ENCODE peak calls at places on chromosome 9, in four cellular contexts. One of them, this sample, is unnamed. For H3K4me1, the result is how much of the 10 kb centered on the place peaks cover.

GRCh38 chr9:28774433-28775029 is 1201.2 kb upstream of the C9orf72 start:
- DNase-seq in body of pancreas: no peak
- DNase-seq in uterus: no peak
- DNase-seq in sigmoid colon: no peak
- DNase-seq in this sample: no peak

GRCh38 chr9:91423785-91424402 is at the start of gene NFIL3:
- DNase-seq in body of pancreas: peak
- DNase-seq in uterus: peak
- DNase-seq in sigmoid colon: peak
- DNase-seq in this sample: no peak

GRCh38 chr9:31103836-31104235 is 1280.6 kb upstream of the ACO1 start:
- DNase-seq in body of pancreas: no peak
- DNase-seq in uterus: no peak
- DNase-seq in sigmoid colon: no peak
- DNase-seq in this sample: no peak

GRCh38 chr9:122179054-122179689 is 19.5 kb downstream of the MORN5 start:
- DNase-seq in body of pancreas: no peak
- DNase-seq in uterus: no peak
- DNase-seq in sigmoid colon: no peak
- DNase-seq in this sample: no peak

GRCh38 chr9:79695531-79696218 is 123.9 kb downstream of the TLE4 start:
- DNase-seq in body of pancreas: no peak
- DNase-seq in uterus: no peak
- DNase-seq in sigmoid colon: no peak
- DNase-seq in this sample: no peak

GRCh38 chr9:107294756-107295155 is 11.7 kb downstream of the RAD23B start:
- DNase-seq in body of pancreas: no peak
- DNase-seq in uterus: no peak
- DNase-seq in sigmoid colon: no peak
- DNase-seq in this sample: no peak

GRCh38 chr9:89825648-89826047 is 220.8 kb downstream of the GADD45G start:
- DNase-seq in body of pancreas: no peak
- DNase-seq in uterus: no peak
- DNase-seq in sigmoid colon: no peak
- DNase-seq in this sample: no peak

GRCh38 chr9:129483467-129484324 is 137.2 kb downstream of the C9orf50 start:
- DNase-seq in body of pancreas: peak
- DNase-seq in uterus: peak
- DNase-seq in sigmoid colon: peak
- DNase-seq in this sample: no peak

GRCh38 chr9:90905079-90905478 is 103.5 kb downstream of the SYK start:
- DNase-seq in body of pancreas: peak
- DNase-seq in uterus: no peak
- DNase-seq in sigmoid colon: no peak
- DNase-seq in this sample: no peak

GRCh38 chr9:4237748-4238511 is 61.9 kb downstream of the GLIS3 start:
- DNase-seq in body of pancreas: no peak
- DNase-seq in uterus: no peak
- DNase-seq in sigmoid colon: no peak
- DNase-seq in this sample: no peak

GRCh38 chr9:111559000-111559610 is 34.1 kb downstream of the ZNF483 start:
- DNase-seq in body of pancreas: no peak
- DNase-seq in uterus: no peak
- DNase-seq in sigmoid colon: no peak
- DNase-seq in this sample: no peak

GRCh38 chr9:95250462-95251058 is 66.9 kb downstream of the FANCC start:
- DNase-seq in body of pancreas: no peak
- DNase-seq in uterus: no peak
- DNase-seq in sigmoid colon: no peak
- DNase-seq in this sample: no peak

GRCh38 chr9:38263534-38263933 is 129.0 kb upstream of the ALDH1B1 start:
- DNase-seq in body of pancreas: no peak
- DNase-seq in uterus: no peak
- DNase-seq in sigmoid colon: no peak
- DNase-seq in this sample: no peak

GRCh38 chr9:109331353-109331752 is 10.5 kb upstream of the EPB41L4B start:
- DNase-seq in body of pancreas: peak
- DNase-seq in uterus: no peak
- DNase-seq in sigmoid colon: no peak
- DNase-seq in this sample: no peak

GRCh38 chr9:129442791-129443511 is 177.9 kb downstream of the C9orf50 start:
- DNase-seq in body of pancreas: peak
- DNase-seq in uterus: no peak
- DNase-seq in sigmoid colon: no peak
- DNase-seq in this sample: no peak

GRCh38 chr9:5870691-5871090 is 20.0 kb upstream of the MLANA start:
- DNase-seq in body of pancreas: peak
- DNase-seq in uterus: no peak
- DNase-seq in sigmoid colon: no peak
- DNase-seq in this sample: no peak

GRCh38 chr9:5513966-5514365 is 3.6 kb downstream of the PDCD1LG2 start:
- DNase-seq in body of pancreas: no peak
- DNase-seq in uterus: no peak
- DNase-seq in sigmoid colon: no peak
- DNase-seq in this sample: no peak

GRCh38 chr9:98191615-98192502 is 578 bp downstream of the CORO2A start:
- DNase-seq in body of pancreas: peak
- DNase-seq in uterus: no peak
- DNase-seq in sigmoid colon: no peak
- DNase-seq in this sample: no peak

GRCh38 chr9:72978724-72979123 is 25.9 kb upstream of the ALDH1A1 start:
- DNase-seq in body of pancreas: no peak
- DNase-seq in uterus: no peak
- DNase-seq in sigmoid colon: no peak
- DNase-seq in this sample: no peak

GRCh38 chr9:94687451-94687850 is 39.0 kb upstream of the AOPEP start:
- DNase-seq in body of pancreas: no peak
- DNase-seq in uterus: no peak
- DNase-seq in sigmoid colon: no peak
- DNase-seq in this sample: no peak

GRCh38 chr9:120443489-120443888 is 136.5 kb downstream of the CDK5RAP2 start:
- DNase-seq in body of pancreas: no peak
- DNase-seq in uterus: no peak
- DNase-seq in sigmoid colon: no peak
- DNase-seq in this sample: no peak

GRCh38 chr9:4994166-4994890 is 9.3 kb downstream of the JAK2 start:
- DNase-seq in body of pancreas: no peak
- DNase-seq in uterus: no peak
- DNase-seq in sigmoid colon: no peak
- DNase-seq in this sample: no peak

GRCh38 chr9:3507395-3508077 is 18.3 kb downstream of the RFX3 start:
- DNase-seq in body of pancreas: no peak
- DNase-seq in uterus: no peak
- DNase-seq in sigmoid colon: no peak
- DNase-seq in this sample: no peak

GRCh38 chr9:135218331-135219225 is 131.1 kb downstream of the OLFM1 start:
- DNase-seq in body of pancreas: no peak
- DNase-seq in uterus: no peak
- DNase-seq in sigmoid colon: peak
- DNase-seq in this sample: no peak

GRCh38 chr9:37033141-37033540 is 927 bp downstream of the PAX5 start:
- DNase-seq in body of pancreas: no peak
- DNase-seq in uterus: no peak
- DNase-seq in sigmoid colon: no peak
- DNase-seq in this sample: no peak
- H3K4me1 ChIP-seq in body of pancreas: half or more
- H3K4me1 ChIP-seq in uterus: under half
- H3K4me1 ChIP-seq in sigmoid colon: under half
- H3K4me1 ChIP-seq in this sample: half or more

GRCh38 chr9:117239428-117239827 is 175.4 kb downstream of the ASTN2 start:
- DNase-seq in body of pancreas: no peak
- DNase-seq in uterus: no peak
- DNase-seq in sigmoid colon: no peak
- DNase-seq in this sample: no peak
- TF ChIP-seq CTCF in body of pancreas: no peak
- TF ChIP-seq CTCF in uterus: no peak
- TF ChIP-seq CTCF in sigmoid colon: no peak
- TF ChIP-seq CTCF in this sample: no peak

DNA sequence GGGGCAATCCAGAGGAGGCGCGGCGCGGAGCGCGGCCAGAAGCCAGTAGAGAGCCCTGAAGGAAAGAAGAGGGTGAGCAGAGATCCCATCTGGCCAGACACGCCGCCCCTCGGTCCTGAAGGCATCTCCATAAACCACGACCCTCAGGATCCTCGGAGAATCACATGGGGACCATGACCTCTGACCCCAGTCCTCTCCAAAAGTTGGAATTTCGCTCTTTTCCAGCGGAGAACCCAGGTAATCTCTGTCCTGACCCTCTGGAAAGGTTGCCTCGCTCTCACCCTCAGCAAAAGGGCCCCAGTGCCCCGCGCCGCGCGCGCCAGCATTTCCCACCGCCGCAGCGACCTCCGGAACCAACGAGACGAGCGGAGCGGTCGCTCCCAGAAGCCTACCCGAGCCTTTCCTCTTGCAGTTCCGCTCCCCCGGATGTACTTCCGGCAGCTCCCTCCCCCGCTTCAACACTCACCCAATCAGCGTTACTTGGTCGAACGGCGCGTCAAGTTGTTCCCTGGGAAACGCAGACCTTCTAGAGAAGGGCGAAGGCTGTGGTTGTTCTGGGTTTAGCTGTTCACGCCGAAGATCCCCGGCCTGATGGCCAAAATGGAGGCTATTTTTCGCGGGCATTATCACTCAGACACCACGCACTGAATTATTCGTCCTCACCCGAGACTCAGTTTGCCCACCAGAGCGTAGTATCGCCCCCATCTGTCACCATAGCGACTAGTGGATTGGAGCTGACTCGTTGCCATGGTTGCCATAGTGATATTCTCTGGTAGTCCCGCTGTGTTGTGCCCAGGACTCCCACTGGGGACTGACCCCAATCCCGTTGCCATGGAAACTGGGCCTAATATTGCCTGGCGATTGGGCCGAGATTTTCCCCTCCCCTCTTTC is at the start of gene STOML2:
- DNase-seq in body of pancreas: peak
- DNase-seq in uterus: peak
- DNase-seq in sigmoid colon: peak
- DNase-seq in this sample: no peak
- TF ChIP-seq POLR2A in body of pancreas: peak
- TF ChIP-seq POLR2A in uterus: peak
- TF ChIP-seq POLR2A in sigmoid colon: peak
- TF ChIP-seq POLR2A in this sample: peak

DNA sequence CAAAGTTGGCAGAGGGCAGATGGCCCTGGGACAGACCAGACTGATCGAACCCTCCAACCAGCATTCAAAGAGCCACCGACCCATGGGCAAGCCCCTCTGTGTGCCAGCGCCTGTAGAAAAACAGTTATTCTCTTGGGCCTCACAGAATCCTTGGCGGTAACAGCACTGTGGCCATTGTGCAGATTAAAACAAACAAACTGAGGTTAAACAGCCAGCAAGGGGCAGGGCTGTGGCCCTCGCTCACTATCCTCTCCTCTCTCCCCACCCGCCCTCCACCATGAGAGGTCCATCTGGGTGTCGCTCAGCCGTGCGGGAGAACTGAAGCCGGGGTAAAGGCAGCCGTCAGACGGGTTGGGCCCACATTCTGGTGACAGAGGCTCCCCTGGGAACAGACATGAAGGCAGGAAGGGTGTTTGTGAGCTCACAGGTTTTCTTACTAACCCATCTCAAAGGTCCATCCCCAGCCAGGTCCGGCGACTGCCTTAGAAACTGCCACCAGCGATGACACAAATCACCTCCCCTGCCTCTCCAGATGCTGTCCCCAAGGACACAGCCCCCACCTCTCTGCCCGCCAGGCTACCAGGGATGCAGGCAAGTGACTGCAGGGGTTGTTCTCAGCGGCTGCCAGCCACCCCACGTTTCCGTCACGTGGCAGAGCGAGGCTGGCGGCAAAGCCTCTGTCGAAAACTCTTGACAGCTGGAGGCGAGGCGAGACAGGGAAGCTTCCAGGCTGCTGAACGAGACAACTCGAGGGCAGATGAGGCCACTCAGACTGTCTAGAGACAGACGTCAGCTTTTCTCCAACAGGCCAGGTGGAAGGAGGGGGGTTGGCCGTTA is 75.8 kb upstream of the SARDH start:
- DNase-seq in body of pancreas: peak
- DNase-seq in uterus: peak
- DNase-seq in sigmoid colon: peak
- DNase-seq in this sample: no peak
- H3K4me1 ChIP-seq in body of pancreas: under half
- H3K4me1 ChIP-seq in uterus: under half
- H3K4me1 ChIP-seq in sigmoid colon: under half
- H3K4me1 ChIP-seq in this sample: under half

GRCh38 chr9:85172001-85172978 is 502.8 kb downstream of the NTRK2 start:
- DNase-seq in body of pancreas: no peak
- DNase-seq in uterus: no peak
- DNase-seq in sigmoid colon: no peak
- DNase-seq in this sample: no peak
- TF ChIP-seq CTCF in body of pancreas: no peak
- TF ChIP-seq CTCF in uterus: no peak
- TF ChIP-seq CTCF in sigmoid colon: no peak
- TF ChIP-seq CTCF in this sample: no peak

DNA sequence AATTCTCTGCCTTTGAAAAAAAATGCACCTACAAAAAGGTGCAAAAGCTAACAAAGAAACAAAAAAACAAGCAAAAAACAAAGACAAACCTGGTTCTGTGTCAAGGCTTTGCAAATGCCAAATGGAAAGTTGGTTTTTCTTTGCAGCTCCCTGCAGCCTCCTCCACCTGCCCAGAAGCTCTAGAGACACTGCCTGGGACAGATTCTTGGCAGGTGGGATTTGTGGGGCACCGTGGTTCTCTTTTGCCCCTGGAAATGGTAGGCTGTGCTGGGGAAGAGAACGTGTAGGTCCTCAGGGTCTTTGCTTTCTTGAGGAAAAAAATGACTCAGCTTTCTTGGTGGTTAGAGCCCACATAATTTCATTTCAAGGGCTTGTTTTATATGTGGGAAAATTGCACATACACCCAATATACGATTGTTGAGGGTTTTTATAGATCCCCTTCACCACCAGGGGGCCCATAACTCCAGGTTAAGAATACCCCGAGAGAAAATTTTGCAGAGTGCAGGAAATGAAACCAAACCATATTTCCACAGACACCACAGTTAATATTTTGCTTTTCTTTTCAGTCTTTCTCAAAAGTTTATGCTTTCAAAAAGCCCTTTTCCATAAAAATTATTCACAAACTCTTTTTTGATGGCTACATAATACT is 58.7 kb downstream of the NXNL2 start:
- DNase-seq in body of pancreas: peak
- DNase-seq in uterus: peak
- DNase-seq in sigmoid colon: no peak
- DNase-seq in this sample: no peak
- TF ChIP-seq POLR2A in body of pancreas: no peak
- TF ChIP-seq POLR2A in uterus: no peak
- TF ChIP-seq POLR2A in sigmoid colon: no peak
- TF ChIP-seq POLR2A in this sample: no peak

GRCh38 chr9:22238809-22239684 is 207.6 kb upstream of the DMRTA1 start:
- DNase-seq in body of pancreas: no peak
- DNase-seq in uterus: no peak
- DNase-seq in sigmoid colon: no peak
- DNase-seq in this sample: no peak
- H3K4me1 ChIP-seq in body of pancreas: under half
- H3K4me1 ChIP-seq in uterus: under half
- H3K4me1 ChIP-seq in sigmoid colon: under half
- H3K4me1 ChIP-seq in this sample: under half